ENCODE peak calls at places on chromosomes 6 and 20, in four cellular contexts. R is K562, V is H1, X is HepG2. A is an unnamed sample. For H4K20me1, the result is how much of the 10 kb centered on the place peaks cover.

GRCh38 chr6:22112490-22112889 is 184.3 kb downstream of the PRL start:
- DNase-seq in V (no peak), X (no peak), R (no peak), A (peak)

GRCh38 chr6:36688534-36689075 is 9.0 kb upstream of the RAB44 start:
- DNase-seq in R (no peak), V (no peak), X (no peak), A (no peak)

GRCh38 chr6:157390273-157391060 is 9.5 kb downstream of the ZDHHC14 start:
- DNase-seq in X (no peak), R (no peak), V (no peak), A (no peak)

GRCh38 chr6:99905209-99906106 is 88.6 kb downstream of the MCHR2 start:
- DNase-seq in X (peak), V (peak), R (peak), A (peak)

GRCh38 chr6:166075925-166076324 is 91.7 kb downstream of the TBXT start:
- DNase-seq in R (no peak), V (no peak), X (no peak), A (no peak)

GRCh38 chr6:166637806-166638458 is 10.9 kb upstream of the RPS6KA2 start:
- DNase-seq in R (no peak), V (no peak), X (no peak), A (no peak)

GRCh38 chr6:17506531-17506930 is 93.6 kb upstream of the FAM8A1 start:
- DNase-seq in R (no peak), V (no peak), X (no peak), A (no peak)

GRCh38 chr6:116528800-116529199 is 16.7 kb downstream of the TRAPPC3L start:
- DNase-seq in X (peak), R (no peak), V (no peak), A (peak)

GRCh38 chr20:33311011-33311410 is 28.0 kb downstream of the BPIFB1 start:
- DNase-seq in R (no peak), V (no peak), X (no peak), A (no peak)

GRCh38 chr20:34337982-34338756 is 24.9 kb upstream of the ITCH start:
- DNase-seq in V (no peak), X (no peak), R (no peak), A (no peak)

GRCh38 chr6:52551483-52552277 is 25.2 kb downstream of the TRAM2 start:
- DNase-seq in X (peak), V (no peak), R (no peak), A (peak)

GRCh38 chr6:47246556-47246955 is 63.1 kb downstream of the TNFRSF21 start:
- DNase-seq in X (no peak), R (no peak), V (no peak), A (no peak)

GRCh38 chr20:10832146-10832545 is 158.3 kb upstream of the JAG1 start:
- DNase-seq in V (no peak), X (no peak), R (no peak), A (no peak)

GRCh38 chr20:5526516-5526915 is 209.8 kb upstream of the PROKR2 start:
- DNase-seq in R (no peak), V (no peak), X (no peak), A (no peak)

GRCh38 chr6:111757342-111757741 is 115.9 kb downstream of the FYN start:
- DNase-seq in V (no peak), X (no peak), R (no peak), A (peak)

GRCh38 chr6:30750379-30750668 is 6.0 kb upstream of the IER3 start:
- DNase-seq in X (no peak), V (no peak), R (no peak), A (peak)

GRCh38 chr6:67224989-67225388 is 1410.1 kb upstream of the ADGRB3 start:
- DNase-seq in X (no peak), V (no peak), R (no peak), A (no peak)

GRCh38 chr6:70241031-70241430 is 61.9 kb downstream of the COL9A1 start:
- DNase-seq in V (no peak), R (no peak), X (no peak), A (no peak)

GRCh38 chr20:5205348-5206210 is 78.8 kb downstream of the CDS2 start:
- DNase-seq in R (peak), X (peak), V (peak), A (peak)

GRCh38 chr6:125415921-125416320 is 114.2 kb upstream of the HDDC2 start:
- DNase-seq in V (no peak), R (no peak), X (no peak), A (no peak)

GRCh38 chr6:110399219-110400071 is 15.9 kb downstream of the DDO start:
- DNase-seq in X (no peak), R (no peak), V (no peak), A (no peak)

GRCh38 chr6:81241717-81242116 is 510.8 kb downstream of the TENT5A start:
- DNase-seq in R (no peak), V (no peak), X (peak), A (peak)

GRCh38 chr20:42192321-42192720 is 574.1 kb upstream of the CHD6 start:
- DNase-seq in V (no peak), R (no peak), X (no peak), A (no peak)

GRCh38 chr6:165692106-165692653 is 29.1 kb upstream of the PDE10A start:
- DNase-seq in V (no peak), X (no peak), R (no peak), A (no peak)

GRCh38 chr6:36911946-36912555 is 26.3 kb downstream of the C6orf89 start:
- DNase-seq in R (no peak), X (no peak), V (no peak), A (peak)

GRCh38 chr6:166442131-166442530 is 59.4 kb upstream of the MPC1 start:
- DNase-seq in X (no peak), R (no peak), V (no peak), A (no peak)

GRCh38 chr6:193773-194310 is 98.4 kb upstream of the DUSP22 start:
- DNase-seq in X (no peak), V (no peak), R (no peak), A (no peak)

GRCh38 chr6:89734526-89734925 is 85.1 kb downstream of the MDN1 start:
- DNase-seq in R (no peak), V (no peak), X (no peak), A (no peak)

GRCh38 chr6:10418862-10419748 is 4.2 kb upstream of the TFAP2A start:
- DNase-seq in X (no peak), V (no peak), R (peak), A (no peak)

GRCh38 chr6:126963077-126963809 is 155.2 kb upstream of the RSPO3 start:
- DNase-seq in R (no peak), X (no peak), V (no peak), A (no peak)

GRCh38 chr6:9002833-9003232 is 567.5 kb upstream of the SLC35B3 start:
- DNase-seq in V (no peak), X (no peak), R (no peak), A (no peak)

GRCh38 chr20:44993343-44993742 is 27.0 kb downstream of the STK4 start:
- DNase-seq in R (peak), X (no peak), V (no peak), A (peak)
- H4K20me1 ChIP-seq in R (under half), X (under half), V (under half), A (under half)

GRCh38 chr20:13838664-13839063 is 53.8 kb downstream of the NDUFAF5 start:
- DNase-seq in V (no peak), R (no peak), X (no peak), A (no peak)

GRCh38 chr20:13840093-13840465 is 55.3 kb downstream of the NDUFAF5 start:
- DNase-seq in V (no peak), X (no peak), R (no peak), A (no peak)

GRCh38 chr20:13841206-13841605 is 56.4 kb downstream of the NDUFAF5 start:
- DNase-seq in V (no peak), X (no peak), R (no peak), A (no peak)

GRCh38 chr20:13844296-13844695 is 59.5 kb downstream of the NDUFAF5 start:
- DNase-seq in V (no peak), R (no peak), X (no peak), A (no peak)

GRCh38 chr20:13839421-13840092 is 54.7 kb downstream of the NDUFAF5 start:
- DNase-seq in R (no peak), X (no peak), V (no peak), A (no peak)
- TF ChIP-seq JUN in R (no peak), X (no peak), V (no peak), A (no peak)

GRCh38 chr6:41596096-41596685 is 42.1 kb upstream of the MDFI start:
- DNase-seq in R (no peak), X (no peak), V (no peak), A (no peak)
- H4K20me1 ChIP-seq in R (under half), X (under half), V (under half), A (under half)

DNA sequence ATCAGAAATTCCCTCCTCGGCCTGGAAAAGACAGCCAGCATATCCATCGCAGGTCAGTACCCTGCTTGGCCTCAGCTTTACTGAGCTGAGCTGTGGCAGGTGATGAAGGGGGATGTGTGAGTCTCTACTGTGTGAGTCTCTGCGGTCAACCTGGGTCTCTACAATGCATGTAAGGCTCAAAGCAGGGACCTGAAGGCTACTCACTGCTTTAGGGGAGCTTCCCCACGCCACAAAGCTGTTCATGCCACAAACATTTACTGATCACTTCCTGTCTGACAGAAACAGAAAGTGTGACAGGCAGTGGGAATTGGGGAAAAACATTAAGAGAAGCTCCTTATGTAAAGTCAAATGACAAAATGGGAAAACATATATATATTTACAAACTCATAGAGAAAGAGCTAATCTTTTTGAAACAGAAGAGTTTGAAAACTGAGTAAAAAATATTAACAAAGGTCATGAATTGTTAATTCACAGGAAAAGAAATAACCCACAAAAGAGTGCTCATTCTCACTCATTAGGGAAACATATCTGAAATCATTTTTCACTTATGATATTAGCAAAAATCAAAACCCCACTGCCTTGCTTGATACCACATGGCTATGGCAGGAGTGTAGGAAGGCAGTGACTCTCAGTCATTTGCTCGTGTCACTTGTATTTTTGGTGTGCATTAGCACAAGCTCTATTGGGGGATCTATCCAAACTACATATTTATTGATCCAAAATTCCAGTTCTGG is 5.8 kb downstream of the BTN3A3 start:
- DNase-seq in X (no peak), R (no peak), V (no peak), A (no peak)
- TF ChIP-seq JUN in X (no peak), R (no peak), V (no peak), A (no peak)

DNA sequence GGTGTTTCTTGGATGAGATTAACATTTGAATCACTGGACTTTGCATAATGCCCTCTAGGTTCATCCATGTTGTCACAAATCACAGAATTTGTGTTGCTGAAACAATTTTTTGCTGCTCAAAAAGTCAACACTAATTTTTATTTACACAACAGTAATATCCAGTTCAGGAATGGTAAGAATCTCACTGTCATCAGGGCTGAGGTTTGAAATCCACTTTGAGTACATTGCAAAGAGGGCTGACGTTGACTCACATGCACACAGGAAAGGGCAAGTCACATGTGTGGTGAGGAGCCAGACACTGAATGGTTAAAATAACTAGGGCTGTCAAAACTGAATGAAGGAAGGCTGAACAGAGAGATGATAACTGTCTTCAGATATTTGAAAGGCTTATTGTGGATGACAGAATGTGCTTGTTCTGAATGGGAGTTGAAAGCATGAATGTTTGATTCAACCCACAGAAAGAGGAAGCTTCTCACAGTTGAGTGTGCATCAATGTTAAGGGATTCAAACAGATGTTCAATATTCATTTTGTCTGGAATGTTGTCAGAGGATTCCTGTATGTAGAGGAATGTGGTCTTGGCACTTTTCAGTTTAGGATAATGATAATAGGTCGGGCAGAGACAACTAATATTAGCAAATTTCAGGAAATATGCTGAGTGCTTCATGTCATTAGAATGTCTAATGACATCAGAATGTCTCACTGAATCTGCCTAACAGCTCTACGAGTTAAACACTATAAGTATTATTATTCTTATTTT is 3.6 kb upstream of the ADGRG6 start:
- DNase-seq in V (no peak), R (no peak), X (peak), A (peak)
- H4K20me1 ChIP-seq in V (under half), R (under half), X (under half), A (under half)

A was measured in endothelial cell of umbilical vein.